ENCODE peak calls at places on chromosomes 12 and 14, in five cellular contexts. One of them, this sample, is unnamed.

GRCh38 chr12:132344601-132345000 is 15.2 kb upstream of the GALNT9 start:
- DNase-seq in H9: no peak
- DNase-seq in fibroblast of mammary gland: no peak
- DNase-seq in astrocyte of the spinal cord: no peak
- DNase-seq in activated T-cell treated with anti-CD3 and anti-CD28 coated beads for 48 hours: no peak
- DNase-seq in this sample: no peak

GRCh38 chr14:32331227-32331597 is 2.1 kb downstream of the AKAP6 start:
- DNase-seq in H9: no peak
- DNase-seq in fibroblast of mammary gland: no peak
- DNase-seq in astrocyte of the spinal cord: no peak
- DNase-seq in activated T-cell treated with anti-CD3 and anti-CD28 coated beads for 48 hours: no peak
- DNase-seq in this sample: no peak

GRCh38 chr12:79413796-79414195 is 277.0 kb downstream of the PAWR start:
- DNase-seq in H9: no peak
- DNase-seq in fibroblast of mammary gland: no peak
- DNase-seq in astrocyte of the spinal cord: no peak
- DNase-seq in activated T-cell treated with anti-CD3 and anti-CD28 coated beads for 48 hours: no peak
- DNase-seq in this sample: no peak

GRCh38 chr12:2332266-2332665 is 279.5 kb downstream of the CACNA1C start:
- DNase-seq in H9: no peak
- DNase-seq in fibroblast of mammary gland: peak
- DNase-seq in astrocyte of the spinal cord: peak
- DNase-seq in activated T-cell treated with anti-CD3 and anti-CD28 coated beads for 48 hours: no peak
- DNase-seq in this sample: no peak

GRCh38 chr14:23327947-23328744 is 6.9 kb downstream of the PABPN1 start:
- DNase-seq in H9: peak
- DNase-seq in fibroblast of mammary gland: peak
- DNase-seq in astrocyte of the spinal cord: peak
- DNase-seq in activated T-cell treated with anti-CD3 and anti-CD28 coated beads for 48 hours: peak
- DNase-seq in this sample: peak

GRCh38 chr12:108090107-108090899 is 38.8 kb upstream of the WSCD2 start:
- DNase-seq in H9: peak
- DNase-seq in fibroblast of mammary gland: no peak
- DNase-seq in astrocyte of the spinal cord: no peak
- DNase-seq in activated T-cell treated with anti-CD3 and anti-CD28 coated beads for 48 hours: no peak
- DNase-seq in this sample: no peak

GRCh38 chr12:132176920-132177551 is 32.8 kb downstream of the NOC4L start:
- DNase-seq in H9: no peak
- DNase-seq in fibroblast of mammary gland: no peak
- DNase-seq in astrocyte of the spinal cord: no peak
- DNase-seq in activated T-cell treated with anti-CD3 and anti-CD28 coated beads for 48 hours: no peak
- DNase-seq in this sample: no peak

GRCh38 chr14:61934385-61934784 is 172.2 kb downstream of the SNAPC1 start:
- DNase-seq in H9: no peak
- DNase-seq in fibroblast of mammary gland: peak
- DNase-seq in astrocyte of the spinal cord: peak
- DNase-seq in activated T-cell treated with anti-CD3 and anti-CD28 coated beads for 48 hours: no peak
- DNase-seq in this sample: peak

GRCh38 chr14:30299915-30300314 is 259.0 kb upstream of the G2E3 start:
- DNase-seq in H9: no peak
- DNase-seq in fibroblast of mammary gland: no peak
- DNase-seq in astrocyte of the spinal cord: no peak
- DNase-seq in activated T-cell treated with anti-CD3 and anti-CD28 coated beads for 48 hours: no peak
- DNase-seq in this sample: no peak

GRCh38 chr12:40375076-40375475 is 150.3 kb downstream of the LRRK2 start:
- DNase-seq in H9: no peak
- DNase-seq in fibroblast of mammary gland: peak
- DNase-seq in astrocyte of the spinal cord: no peak
- DNase-seq in activated T-cell treated with anti-CD3 and anti-CD28 coated beads for 48 hours: no peak
- DNase-seq in this sample: no peak

GRCh38 chr14:92885279-92886061 is 37.5 kb upstream of the CHGA start:
- DNase-seq in H9: no peak
- DNase-seq in fibroblast of mammary gland: no peak
- DNase-seq in astrocyte of the spinal cord: no peak
- DNase-seq in activated T-cell treated with anti-CD3 and anti-CD28 coated beads for 48 hours: no peak
- DNase-seq in this sample: no peak

GRCh38 chr14:25953532-25954144 is 644.2 kb downstream of the NOVA1 start:
- DNase-seq in H9: no peak
- DNase-seq in fibroblast of mammary gland: peak
- DNase-seq in astrocyte of the spinal cord: peak
- DNase-seq in activated T-cell treated with anti-CD3 and anti-CD28 coated beads for 48 hours: no peak
- DNase-seq in this sample: no peak

GRCh38 chr14:78342879-78343278 is 172.7 kb downstream of the NRXN3 start:
- DNase-seq in H9: no peak
- DNase-seq in fibroblast of mammary gland: no peak
- DNase-seq in astrocyte of the spinal cord: no peak
- DNase-seq in activated T-cell treated with anti-CD3 and anti-CD28 coated beads for 48 hours: no peak
- DNase-seq in this sample: no peak

GRCh38 chr12:109477185-109477962 is at the start of the genes KCTD10 and UBE3B:
- DNase-seq in H9: peak
- DNase-seq in fibroblast of mammary gland: peak
- DNase-seq in astrocyte of the spinal cord: peak
- DNase-seq in activated T-cell treated with anti-CD3 and anti-CD28 coated beads for 48 hours: peak
- DNase-seq in this sample: peak

GRCh38 chr14:64778114-64778754 is 74.0 kb downstream of the PLEKHG3 start:
- DNase-seq in H9: no peak
- DNase-seq in fibroblast of mammary gland: no peak
- DNase-seq in astrocyte of the spinal cord: no peak
- DNase-seq in activated T-cell treated with anti-CD3 and anti-CD28 coated beads for 48 hours: no peak
- DNase-seq in this sample: no peak

GRCh38 chr14:68036203-68036602 is 216.6 kb downstream of the RAD51B start:
- DNase-seq in H9: no peak
- DNase-seq in fibroblast of mammary gland: no peak
- DNase-seq in astrocyte of the spinal cord: no peak
- DNase-seq in activated T-cell treated with anti-CD3 and anti-CD28 coated beads for 48 hours: no peak
- DNase-seq in this sample: no peak

GRCh38 chr12:50400638-50401382 is at the start of gene LARP4:
- DNase-seq in H9: peak
- DNase-seq in fibroblast of mammary gland: peak
- DNase-seq in astrocyte of the spinal cord: peak
- DNase-seq in activated T-cell treated with anti-CD3 and anti-CD28 coated beads for 48 hours: peak
- DNase-seq in this sample: peak

GRCh38 chr12:3680919-3681594 is 71.9 kb downstream of the CRACR2A start:
- DNase-seq in H9: no peak
- DNase-seq in fibroblast of mammary gland: peak
- DNase-seq in astrocyte of the spinal cord: peak
- DNase-seq in activated T-cell treated with anti-CD3 and anti-CD28 coated beads for 48 hours: no peak
- DNase-seq in this sample: no peak

GRCh38 chr14:53367631-53368030 is 214.5 kb upstream of the DDHD1 start:
- DNase-seq in H9: no peak
- DNase-seq in fibroblast of mammary gland: peak
- DNase-seq in astrocyte of the spinal cord: no peak
- DNase-seq in activated T-cell treated with anti-CD3 and anti-CD28 coated beads for 48 hours: no peak
- DNase-seq in this sample: peak

GRCh38 chr12:109125791-109126190 is 9.4 kb downstream of the ACACB start:
- DNase-seq in H9: no peak
- DNase-seq in fibroblast of mammary gland: no peak
- DNase-seq in astrocyte of the spinal cord: no peak
- DNase-seq in activated T-cell treated with anti-CD3 and anti-CD28 coated beads for 48 hours: no peak
- DNase-seq in this sample: no peak

GRCh38 chr14:75654127-75654732 is 6.4 kb downstream of the ERG28 start:
- DNase-seq in H9: peak
- DNase-seq in fibroblast of mammary gland: peak
- DNase-seq in astrocyte of the spinal cord: peak
- DNase-seq in activated T-cell treated with anti-CD3 and anti-CD28 coated beads for 48 hours: peak
- DNase-seq in this sample: peak

GRCh38 chr12:40016960-40017359 is 88.9 kb downstream of the SLC2A13 start:
- DNase-seq in H9: no peak
- DNase-seq in fibroblast of mammary gland: peak
- DNase-seq in astrocyte of the spinal cord: peak
- DNase-seq in activated T-cell treated with anti-CD3 and anti-CD28 coated beads for 48 hours: no peak
- DNase-seq in this sample: no peak

GRCh38 chr14:68306934-68307758 is 485.7 kb downstream of the ZFP36L1 start:
- DNase-seq in H9: no peak
- DNase-seq in fibroblast of mammary gland: peak
- DNase-seq in astrocyte of the spinal cord: peak
- DNase-seq in activated T-cell treated with anti-CD3 and anti-CD28 coated beads for 48 hours: no peak
- DNase-seq in this sample: no peak

GRCh38 chr12:96431067-96431466 is 30.8 kb upstream of the CDK17 start:
- DNase-seq in H9: no peak
- DNase-seq in fibroblast of mammary gland: no peak
- DNase-seq in astrocyte of the spinal cord: no peak
- DNase-seq in activated T-cell treated with anti-CD3 and anti-CD28 coated beads for 48 hours: no peak
- DNase-seq in this sample: no peak

GRCh38 chr12:48788852-48789775 is at the start of gene ADCY6:
- DNase-seq in H9: peak
- DNase-seq in fibroblast of mammary gland: peak
- DNase-seq in astrocyte of the spinal cord: peak
- DNase-seq in activated T-cell treated with anti-CD3 and anti-CD28 coated beads for 48 hours: peak
- DNase-seq in this sample: peak

GRCh38 chr14:63993992-63994391 is 141.2 kb downstream of the SYNE2 start:
- DNase-seq in H9: no peak
- DNase-seq in fibroblast of mammary gland: peak
- DNase-seq in astrocyte of the spinal cord: no peak
- DNase-seq in activated T-cell treated with anti-CD3 and anti-CD28 coated beads for 48 hours: no peak
- DNase-seq in this sample: no peak

GRCh38 chr12:85273411-85274075 is 6.5 kb upstream of the ALX1 start:
- DNase-seq in H9: peak
- DNase-seq in fibroblast of mammary gland: no peak
- DNase-seq in astrocyte of the spinal cord: no peak
- DNase-seq in activated T-cell treated with anti-CD3 and anti-CD28 coated beads for 48 hours: no peak
- DNase-seq in this sample: no peak

GRCh38 chr12:121980211-121980891 is 41.3 kb upstream of the BCL7A start:
- DNase-seq in H9: no peak
- DNase-seq in fibroblast of mammary gland: peak
- DNase-seq in astrocyte of the spinal cord: peak
- DNase-seq in activated T-cell treated with anti-CD3 and anti-CD28 coated beads for 48 hours: peak
- DNase-seq in this sample: no peak

GRCh38 chr12:39930066-39930465 is 175.8 kb downstream of the SLC2A13 start:
- DNase-seq in H9: no peak
- DNase-seq in fibroblast of mammary gland: no peak
- DNase-seq in astrocyte of the spinal cord: no peak
- DNase-seq in activated T-cell treated with anti-CD3 and anti-CD28 coated beads for 48 hours: no peak
- DNase-seq in this sample: no peak

GRCh38 chr12:30884804-30885203 is 41.7 kb upstream of the TSPAN11 start:
- DNase-seq in H9: no peak
- DNase-seq in fibroblast of mammary gland: no peak
- DNase-seq in astrocyte of the spinal cord: no peak
- DNase-seq in activated T-cell treated with anti-CD3 and anti-CD28 coated beads for 48 hours: no peak
- DNase-seq in this sample: no peak

GRCh38 chr14:74882103-74882920 is 596 bp downstream of the DLST start:
- DNase-seq in H9: no peak
- DNase-seq in fibroblast of mammary gland: peak
- DNase-seq in astrocyte of the spinal cord: peak
- DNase-seq in activated T-cell treated with anti-CD3 and anti-CD28 coated beads for 48 hours: no peak
- DNase-seq in this sample: peak

GRCh38 chr14:104664588-104664987 is 24.8 kb upstream of the INF2 start:
- DNase-seq in H9: no peak
- DNase-seq in fibroblast of mammary gland: no peak
- DNase-seq in astrocyte of the spinal cord: no peak
- DNase-seq in activated T-cell treated with anti-CD3 and anti-CD28 coated beads for 48 hours: no peak
- DNase-seq in this sample: no peak

GRCh38 chr14:91281346-91281745 is 36.8 kb upstream of the GPR68 start:
- DNase-seq in H9: no peak
- DNase-seq in fibroblast of mammary gland: peak
- DNase-seq in astrocyte of the spinal cord: peak
- DNase-seq in activated T-cell treated with anti-CD3 and anti-CD28 coated beads for 48 hours: no peak
- DNase-seq in this sample: no peak

GRCh38 chr12:26857465-26858176 is 24.6 kb upstream of the ITPR2 start:
- DNase-seq in H9: no peak
- DNase-seq in fibroblast of mammary gland: no peak
- DNase-seq in astrocyte of the spinal cord: no peak
- DNase-seq in activated T-cell treated with anti-CD3 and anti-CD28 coated beads for 48 hours: no peak
- DNase-seq in this sample: no peak

This sample was measured in AG20443.